ENCODE peak calls at places on chromosomes 13 and 19, in seven cellular contexts. R, Z, L, B, X, M and P are unnamed samples. For H3K4me1, the result is how much of the 10 kb centered on the place peaks cover.

GRCh38 chr13:28117689-28118377 is 17.5 kb upstream of the FLT3 start:
- DNase-seq in R (peak), Z (no peak), L (no peak), B (peak), X (no peak), M (no peak), P (no peak)

GRCh38 chr13:102817907-102818306 is 19.0 kb downstream of the BIVM start:
- DNase-seq in R (no peak), Z (no peak), L (no peak), B (no peak), X (no peak), M (no peak), P (no peak)

GRCh38 chr13:41075034-41075433 is 13.7 kb downstream of the WBP4 start:
- DNase-seq in R (peak), Z (peak), L (peak), B (peak), X (peak), M (peak), P (peak)

GRCh38 chr13:113907637-113908617 is 44.1 kb upstream of the GAS6 start:
- DNase-seq in R (no peak), Z (peak), L (peak), B (no peak), X (no peak), M (peak), P (no peak)

GRCh38 chr13:20362642-20363041 is 130.5 kb upstream of the GJB6 start:
- DNase-seq in R (no peak), Z (no peak), L (no peak), B (no peak), X (no peak), M (no peak), P (no peak)

GRCh38 chr13:97539651-97540230 is 105.8 kb downstream of the RAP2A start:
- DNase-seq in R (peak), Z (peak), L (no peak), B (no peak), X (no peak), M (no peak), P (no peak)

GRCh38 chr19:40246292-40247073 is 20.0 kb upstream of the CCNP start:
- DNase-seq in R (no peak), Z (no peak), L (no peak), B (no peak), X (no peak), M (no peak), P (no peak)

GRCh38 chr19:38831142-38831605 is 420 bp downstream of the ECH1 start:
- DNase-seq in R (peak), Z (peak), L (peak), B (peak), X (peak), M (no peak), P (peak)

GRCh38 chr13:35210234-35210633 is 266.3 kb downstream of the MAB21L1 start:
- DNase-seq in R (peak), Z (peak), L (no peak), B (no peak), X (no peak), M (no peak), P (no peak)

GRCh38 chr13:83184819-83185218 is 697.5 kb downstream of the SLITRK1 start:
- DNase-seq in R (no peak), Z (peak), L (no peak), B (no peak), X (no peak), M (no peak), P (no peak)

GRCh38 chr19:2249010-2249866 is at the start of gene AMH:
- DNase-seq in R (no peak), Z (no peak), L (no peak), B (no peak), X (no peak), M (no peak), P (no peak)

GRCh38 chr19:42316223-42317211 is 3.4 kb downstream of the TMEM145 start:
- DNase-seq in R (no peak), Z (peak), L (no peak), B (no peak), X (peak), M (no peak), P (no peak)

GRCh38 chr13:68995972-68996670 is 1111.5 kb upstream of the ATXN8OS start:
- DNase-seq in R (no peak), Z (no peak), L (no peak), B (peak), X (no peak), M (no peak), P (no peak)

GRCh38 chr19:2362039-2362969 is 2.2 kb downstream of the TMPRSS9 start:
- DNase-seq in R (no peak), Z (no peak), L (no peak), B (no peak), X (no peak), M (no peak), P (no peak)

GRCh38 chr19:17311455-17312248 is 2.3 kb downstream of the DDA1 start:
- DNase-seq in R (peak), Z (peak), L (peak), B (no peak), X (no peak), M (no peak), P (no peak)

GRCh38 chr19:18809149-18809978 is 18.3 kb upstream of the COMP start:
- DNase-seq in R (peak), Z (peak), L (peak), B (no peak), X (no peak), M (no peak), P (no peak)

GRCh38 chr19:5877869-5878268 is 7.5 kb upstream of the FUT5 start:
- DNase-seq in R (no peak), Z (no peak), L (no peak), B (no peak), X (no peak), M (no peak), P (peak)

GRCh38 chr13:112873851-112874750 is 94.9 kb upstream of the MCF2L start:
- DNase-seq in R (peak), Z (peak), L (peak), B (peak), X (peak), M (peak), P (peak)

GRCh38 chr19:51784922-51785690 is 9.9 kb upstream of the FPR3 start:
- DNase-seq in R (peak), Z (peak), L (no peak), B (peak), X (peak), M (no peak), P (no peak)

GRCh38 chr13:114124921-114125320 is 7.5 kb downstream of the RASA3 start:
- DNase-seq in R (peak), Z (peak), L (no peak), B (no peak), X (no peak), M (no peak), P (no peak)

GRCh38 chr19:55809381-55810058 is 22.3 kb downstream of the NLRP11 start:
- DNase-seq in R (peak), Z (peak), L (peak), B (peak), X (peak), M (peak), P (peak)

GRCh38 chr13:35979378-35979911 is 151.7 kb downstream of the DCLK1 start:
- DNase-seq in R (peak), Z (peak), L (peak), B (no peak), X (no peak), M (no peak), P (no peak)

GRCh38 chr13:79389031-79389430 is 17.0 kb downstream of the RBM26 start:
- DNase-seq in R (no peak), Z (no peak), L (no peak), B (no peak), X (no peak), M (no peak), P (no peak)

GRCh38 chr19:47848871-47849473 is 10.1 kb upstream of the TPRX2 start:
- DNase-seq in R (no peak), Z (peak), L (peak), B (peak), X (no peak), M (no peak), P (peak)

GRCh38 chr19:35044317-35045117 is 3.0 kb downstream of the HPN start:
- DNase-seq in R (peak), Z (peak), L (peak), B (peak), X (peak), M (peak), P (peak)

GRCh38 chr19:54164369-54165068 is 5.0 kb upstream of the LENG1 start:
- DNase-seq in R (peak), Z (peak), L (peak), B (peak), X (no peak), M (no peak), P (peak)

GRCh38 chr13:40982772-40983171 is 36.3 kb downstream of the ELF1 start:
- DNase-seq in R (no peak), Z (peak), L (peak), B (no peak), X (peak), M (peak), P (no peak)

GRCh38 chr19:1590641-1591397 is 1.8 kb downstream of the MBD3 start:
- DNase-seq in R (no peak), Z (peak), L (peak), B (peak), X (peak), M (peak), P (peak)

GRCh38 chr19:38869160-38869835 is 8.8 kb downstream of the RINL start:
- DNase-seq in R (no peak), Z (no peak), L (no peak), B (peak), X (peak), M (no peak), P (no peak)

GRCh38 chr19:2544576-2545415 is 68.9 kb downstream of the GADD45B start:
- DNase-seq in R (no peak), Z (no peak), L (no peak), B (no peak), X (no peak), M (no peak), P (no peak)

GRCh38 chr19:55355213-55355821 is 798 bp upstream of the COX6B2 start:
- DNase-seq in R (peak), Z (no peak), L (no peak), B (peak), X (no peak), M (no peak), P (peak)

GRCh38 chr19:14139944-14140343 is 3.6 kb upstream of the ASF1B start:
- DNase-seq in R (no peak), Z (no peak), L (no peak), B (no peak), X (no peak), M (no peak), P (peak)

GRCh38 chr13:75789451-75790197 is 153.5 kb downstream of the LMO7 start:
- DNase-seq in R (no peak), Z (peak), L (no peak), B (no peak), X (no peak), M (no peak), P (no peak)

GRCh38 chr19:56980864-56981263 is 138.9 kb upstream of the USP29 start:
- DNase-seq in R (no peak), Z (no peak), L (no peak), B (no peak), X (no peak), M (no peak), P (no peak)

GRCh38 chr13:97367427-97367826 is 66.5 kb upstream of the RAP2A start:
- DNase-seq in R (no peak), Z (peak), L (peak), B (peak), X (no peak), M (no peak), P (peak)

GRCh38 chr13:30796132-30796832 is 60.9 kb downstream of the ALOX5AP start:
- DNase-seq in R (peak), Z (peak), L (no peak), B (no peak), X (peak), M (no peak), P (no peak)

GRCh38 chr13:30800107-30800506 is 64.8 kb downstream of the ALOX5AP start:
- DNase-seq in R (no peak), Z (no peak), L (no peak), B (no peak), X (no peak), M (no peak), P (no peak)

GRCh38 chr13:30798776-30799625 is 63.7 kb downstream of the ALOX5AP start:
- DNase-seq in R (no peak), Z (no peak), L (no peak), B (peak), X (no peak), M (no peak), P (peak)

GRCh38 chr13:30797847-30798246 is 62.5 kb downstream of the ALOX5AP start:
- DNase-seq in R (no peak), Z (no peak), L (no peak), B (no peak), X (no peak), M (no peak), P (no peak)

GRCh38 chr13:30796833-30797601 is 61.7 kb downstream of the ALOX5AP start:
- DNase-seq in R (peak), Z (no peak), L (no peak), B (no peak), X (no peak), M (no peak), P (no peak)
- H2AFZ ChIP-seq in R (peak), Z (peak), L (no peak), B (peak), X (no peak), M (no peak), P (no peak)

GRCh38 chr19:36483653-36484052 is 5.7 kb downstream of the ZNF566 start:
- DNase-seq in R (no peak), Z (no peak), L (no peak), B (no peak), X (no peak), M (no peak), P (no peak)
- TF ChIP-seq EZH2phosphoT487 in R (no peak), Z (no peak), L (no peak), B (no peak), X (no peak), M (no peak), P (no peak)

DNA sequence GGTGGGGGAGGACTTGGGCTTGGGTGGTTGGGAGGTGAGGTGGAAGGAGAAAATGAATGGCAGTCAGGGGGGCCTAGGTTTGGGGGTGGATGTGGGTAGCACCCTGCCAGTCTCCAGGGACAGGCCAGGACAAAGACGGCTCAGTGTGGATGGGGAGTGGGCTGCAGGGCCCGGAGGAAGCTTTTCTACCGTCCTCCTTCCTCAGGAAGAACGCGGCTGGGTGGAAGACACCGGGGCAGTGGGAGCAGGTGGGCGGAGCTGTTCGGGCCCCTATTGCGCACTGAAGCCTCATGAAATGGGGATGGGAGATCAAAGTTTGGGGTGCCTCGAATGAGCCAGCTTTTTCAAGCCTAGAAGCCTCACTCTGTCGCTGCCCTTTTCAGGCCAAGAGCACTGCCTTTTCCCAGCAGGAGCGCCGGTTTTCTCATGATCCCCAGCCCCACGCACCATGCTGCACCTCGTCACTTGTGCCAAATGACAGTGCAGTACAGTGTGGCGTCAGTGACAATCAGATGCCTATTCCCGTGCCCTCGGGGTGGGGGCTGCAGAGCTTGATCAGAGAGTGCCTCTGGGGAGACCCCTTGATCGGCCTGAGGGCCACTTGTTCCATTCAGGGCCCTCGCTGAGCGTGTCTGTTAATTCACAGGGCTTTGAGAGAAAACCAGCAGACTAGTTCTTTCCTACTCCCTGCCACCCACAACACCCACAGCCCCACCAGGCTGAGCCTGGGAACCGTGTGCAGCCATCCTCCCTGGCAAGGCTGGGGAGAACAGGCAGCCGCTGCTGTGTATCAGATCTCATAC is 1.5 kb downstream of the CALM3 start:
- DNase-seq in R (no peak), Z (peak), L (peak), B (peak), X (no peak), M (no peak), P (no peak)
- H3K4me1 ChIP-seq in R (under half), Z (under half), L (under half), B (under half), X (under half), M (under half), P (under half)

GRCh38 chr13:110981379-110981778 is 66.5 kb upstream of the ANKRD10 start:
- DNase-seq in R (no peak), Z (no peak), L (no peak), B (no peak), X (no peak), M (no peak), P (no peak)

GRCh38 chr13:110980921-110981320 is 66.1 kb upstream of the ANKRD10 start:
- DNase-seq in R (no peak), Z (no peak), L (no peak), B (no peak), X (no peak), M (no peak), P (no peak)

GRCh38 chr13:110984798-110985197 is 69.9 kb upstream of the ANKRD10 start:
- DNase-seq in R (no peak), Z (no peak), L (no peak), B (no peak), X (no peak), M (no peak), P (no peak)

GRCh38 chr13:110985570-110985969 is 70.7 kb upstream of the ANKRD10 start:
- DNase-seq in R (no peak), Z (peak), L (no peak), B (no peak), X (no peak), M (no peak), P (no peak)

GRCh38 chr13:110984392-110984791 is 69.5 kb upstream of the ANKRD10 start:
- DNase-seq in R (no peak), Z (no peak), L (no peak), B (no peak), X (no peak), M (no peak), P (no peak)
- H2AFZ ChIP-seq in R (no peak), Z (no peak), L (no peak), B (no peak), X (no peak), M (no peak), P (no peak)

DNA sequence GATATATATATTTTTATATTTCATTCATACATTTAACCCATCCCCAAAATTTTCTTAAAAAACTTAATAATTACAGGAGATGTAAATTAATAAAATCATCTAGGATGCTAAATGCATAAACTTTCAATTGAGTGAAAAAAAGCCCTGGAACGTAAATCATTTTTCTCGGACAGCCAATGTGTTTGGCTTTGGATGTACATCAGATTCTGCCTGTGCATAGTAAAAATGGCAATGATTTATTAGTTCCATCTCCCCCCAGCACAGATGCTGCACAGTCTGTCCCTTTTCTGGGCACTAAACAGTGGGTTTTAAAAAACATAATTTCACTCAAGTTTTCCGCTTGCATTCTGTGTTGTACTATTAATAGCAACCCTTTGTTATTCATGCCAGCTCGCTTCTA is 147.6 kb downstream of the TM9SF2 start:
- DNase-seq in R (no peak), Z (no peak), L (no peak), B (no peak), X (no peak), M (no peak), P (no peak)
- TF ChIP-seq EZH2phosphoT487 in R (no peak), Z (no peak), L (no peak), B (no peak), X (no peak), M (no peak), P (no peak)

GRCh38 chr19:15200575-15201364 is at the start of gene NOTCH3:
- DNase-seq in R (peak), Z (peak), L (peak), B (peak), X (no peak), M (no peak), P (peak)
- H3K4me1 ChIP-seq in R (under half), Z (under half), L (under half), B (under half), X (under half), M (under half), P (under half)

GRCh38 chr13:70541451-70541850 is 433.2 kb upstream of the KLHL1 start:
- DNase-seq in R (no peak), Z (no peak), L (no peak), B (no peak), X (no peak), M (no peak), P (no peak)
- H2AFZ ChIP-seq in R (no peak), Z (no peak), L (no peak), B (no peak), X (no peak), M (no peak), P (no peak)

DNA sequence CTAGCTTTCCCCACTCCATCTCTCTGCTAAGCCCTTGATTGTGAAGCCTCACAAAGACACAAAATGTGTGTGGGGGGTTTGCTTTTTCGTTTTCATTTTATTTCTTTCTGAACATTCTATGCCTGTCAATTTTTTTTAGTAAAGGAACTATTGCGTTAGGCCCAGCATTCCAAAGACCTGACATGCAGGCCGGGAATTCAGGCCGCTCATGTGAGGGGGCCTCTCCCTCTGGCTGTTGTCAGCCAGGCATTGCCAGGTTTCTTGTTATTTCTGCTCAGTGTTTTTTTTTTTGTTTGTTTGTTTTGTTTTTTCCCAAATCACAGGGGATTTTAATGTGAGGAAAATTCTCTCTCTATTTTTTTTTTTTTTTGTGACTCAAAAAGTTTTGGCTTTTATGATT is 10.3 kb upstream of the MEDAG start:
- DNase-seq in R (no peak), Z (peak), L (peak), B (peak), X (no peak), M (no peak), P (peak)
- TF ChIP-seq EZH2phosphoT487 in R (no peak), Z (no peak), L (no peak), B (no peak), X (no peak), M (no peak), P (no peak)

GRCh38 chr19:45117167-45117594 is 24.2 kb downstream of the PPP1R37 start:
- DNase-seq in R (no peak), Z (peak), L (peak), B (no peak), X (peak), M (peak), P (peak)
- H3K4me1 ChIP-seq in R (under half), Z (under half), L (under half), B (under half), X (half or more), M (under half), P (under half)